ENCODE peak calls at places on chromosomes 4 and X, in nine cellular contexts. One of them, this sample, is unnamed.

GRCh38 chr4:156642161-156642560 is 329.4 kb downstream of the PDGFC start:
- DNase-seq in HL-60: no peak
- DNase-seq in HCT116: no peak
- DNase-seq in K562: no peak
- DNase-seq in A549: no peak
- DNase-seq in GM23338: no peak
- DNase-seq in GM12878: no peak
- DNase-seq in SK-N-SH: no peak
- DNase-seq in HepG2: no peak
- DNase-seq in this sample: no peak

GRCh38 chr4:111011458-111011857 is 388.6 kb upstream of the PITX2 start:
- DNase-seq in HL-60: no peak
- DNase-seq in HCT116: no peak
- DNase-seq in K562: no peak
- DNase-seq in A549: no peak
- DNase-seq in GM23338: peak; percentile 12
- DNase-seq in GM12878: no peak
- DNase-seq in SK-N-SH: no peak
- DNase-seq in HepG2: no peak
- DNase-seq in this sample: no peak

GRCh38 chr4:40521957-40522356 is 107.7 kb downstream of the RBM47 start:
- DNase-seq in HL-60: no peak
- DNase-seq in HCT116: no peak
- DNase-seq in K562: no peak
- DNase-seq in A549: no peak
- DNase-seq in GM23338: no peak
- DNase-seq in GM12878: no peak
- DNase-seq in SK-N-SH: no peak
- DNase-seq in HepG2: no peak
- DNase-seq in this sample: no peak

GRCh38 chr4:36218121-36218520 is 26.2 kb downstream of the ARAP2 start:
- DNase-seq in HL-60: no peak
- DNase-seq in HCT116: no peak
- DNase-seq in K562: no peak
- DNase-seq in A549: no peak
- DNase-seq in GM23338: no peak
- DNase-seq in GM12878: no peak
- DNase-seq in SK-N-SH: no peak
- DNase-seq in HepG2: no peak
- DNase-seq in this sample: no peak

GRCh38 chr4:151313306-151314028 is 11.9 kb downstream of the SH3D19 start:
- DNase-seq in HL-60: no peak
- DNase-seq in HCT116: no peak
- DNase-seq in K562: no peak
- DNase-seq in A549: no peak
- DNase-seq in GM23338: no peak
- DNase-seq in GM12878: no peak
- DNase-seq in SK-N-SH: no peak
- DNase-seq in HepG2: peak; percentile 18
- DNase-seq in this sample: no peak

GRCh38 chrX:97547873-97548578 is 664.3 kb downstream of the RPA4 start:
- DNase-seq in HL-60: no peak
- DNase-seq in HCT116: peak; percentile 2
- DNase-seq in K562: no peak
- DNase-seq in A549: no peak
- DNase-seq in GM23338: no peak
- DNase-seq in GM12878: no peak
- DNase-seq in SK-N-SH: peak; percentile 2
- DNase-seq in HepG2: peak; percentile 20
- DNase-seq in this sample: no peak

GRCh38 chrX:41655631-41656030 is 33.1 kb upstream of the GPR34 start:
- DNase-seq in HL-60: no peak
- DNase-seq in HCT116: no peak
- DNase-seq in K562: no peak
- DNase-seq in A549: peak; percentile 0
- DNase-seq in GM23338: no peak
- DNase-seq in GM12878: no peak
- DNase-seq in SK-N-SH: no peak
- DNase-seq in HepG2: no peak
- DNase-seq in this sample: no peak

GRCh38 chr4:26574563-26574962 is 9.3 kb upstream of the TBC1D19 start:
- DNase-seq in HL-60: no peak
- DNase-seq in HCT116: no peak
- DNase-seq in K562: no peak
- DNase-seq in A549: no peak
- DNase-seq in GM23338: peak; percentile 24
- DNase-seq in GM12878: no peak
- DNase-seq in SK-N-SH: no peak
- DNase-seq in HepG2: no peak
- DNase-seq in this sample: no peak

GRCh38 chrX:55710701-55711100 is 6.8 kb upstream of the RRAGB start:
- DNase-seq in HL-60: no peak
- DNase-seq in HCT116: no peak
- DNase-seq in K562: no peak
- DNase-seq in A549: peak; percentile 9
- DNase-seq in GM23338: no peak
- DNase-seq in GM12878: no peak
- DNase-seq in SK-N-SH: no peak
- DNase-seq in HepG2: no peak
- DNase-seq in this sample: no peak

GRCh38 chrX:151901821-151902220 is 10.9 kb upstream of the MAGEA4 start:
- DNase-seq in HL-60: no peak
- DNase-seq in HCT116: no peak
- DNase-seq in K562: no peak
- DNase-seq in A549: no peak
- DNase-seq in GM23338: no peak
- DNase-seq in GM12878: no peak
- DNase-seq in SK-N-SH: no peak
- DNase-seq in HepG2: no peak
- DNase-seq in this sample: no peak

GRCh38 chr4:152257601-152258066 is 278.3 kb downstream of the FBXW7 start:
- DNase-seq in HL-60: no peak
- DNase-seq in HCT116: no peak
- DNase-seq in K562: no peak
- DNase-seq in A549: no peak
- DNase-seq in GM23338: peak; percentile 24
- DNase-seq in GM12878: no peak
- DNase-seq in SK-N-SH: no peak
- DNase-seq in HepG2: peak; percentile 4
- DNase-seq in this sample: no peak

GRCh38 chrX:14528629-14529287 is 578 bp upstream of the GLRA2 start:
- DNase-seq in HL-60: peak; percentile 56
- DNase-seq in HCT116: peak; percentile 13
- DNase-seq in K562: peak; percentile 23
- DNase-seq in A549: peak; percentile 61
- DNase-seq in GM23338: peak; percentile 76
- DNase-seq in GM12878: peak; percentile 4
- DNase-seq in SK-N-SH: peak; percentile 27
- DNase-seq in HepG2: peak; percentile 10
- DNase-seq in this sample: peak; percentile 2

GRCh38 chrX:14533867-14534266 is 4.5 kb downstream of the GLRA2 start:
- DNase-seq in HL-60: no peak
- DNase-seq in HCT116: no peak
- DNase-seq in K562: no peak
- DNase-seq in A549: no peak
- DNase-seq in GM23338: no peak
- DNase-seq in GM12878: no peak
- DNase-seq in SK-N-SH: no peak
- DNase-seq in HepG2: no peak
- DNase-seq in this sample: no peak

GRCh38 chrX:14529288-14529989 is at the start of gene GLRA2:
- DNase-seq in HL-60: no peak
- DNase-seq in HCT116: no peak
- DNase-seq in K562: no peak
- DNase-seq in A549: peak; percentile 1
- DNase-seq in GM23338: peak; percentile 76
- DNase-seq in GM12878: no peak
- DNase-seq in SK-N-SH: no peak
- DNase-seq in HepG2: peak; percentile 1
- DNase-seq in this sample: no peak
- TF ChIP-seq REST in HL-60: peak; percentile 91
- TF ChIP-seq REST in HCT116: peak; percentile 57
- TF ChIP-seq REST in K562: peak; percentile 52
- TF ChIP-seq REST in A549: peak; percentile 84
- TF ChIP-seq REST in GM23338: peak; percentile 82
- TF ChIP-seq REST in GM12878: peak; percentile 90
- TF ChIP-seq REST in SK-N-SH: peak; percentile 95
- TF ChIP-seq REST in HepG2: peak; percentile 94
- TF ChIP-seq REST in this sample: peak; percentile 74

DNA sequence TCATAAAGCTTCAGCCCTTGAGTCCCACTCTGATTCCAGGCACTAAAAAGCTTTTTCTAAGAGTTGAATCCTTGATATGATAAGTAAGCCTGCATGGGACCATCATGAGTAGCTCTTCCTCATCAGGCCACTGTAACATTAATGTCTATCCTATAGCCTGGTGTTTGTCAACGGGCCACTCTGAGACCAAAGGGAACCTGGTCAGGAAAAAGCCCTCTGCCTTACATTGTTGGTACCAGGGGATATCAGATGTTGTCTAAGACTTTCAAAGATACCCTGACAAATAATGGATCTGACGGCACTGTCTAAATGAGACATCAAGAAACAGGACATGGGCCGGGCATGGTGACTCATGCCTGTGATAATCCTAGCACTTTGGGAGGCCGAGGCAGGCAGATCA is 26.1 kb downstream of the TBC1D9 start:
- DNase-seq in HL-60: no peak
- DNase-seq in HCT116: no peak
- DNase-seq in K562: no peak
- DNase-seq in A549: no peak
- DNase-seq in GM23338: no peak
- DNase-seq in GM12878: no peak
- DNase-seq in SK-N-SH: no peak
- DNase-seq in HepG2: no peak
- DNase-seq in this sample: no peak
- TF ChIP-seq REST in HL-60: no peak
- TF ChIP-seq REST in HCT116: no peak
- TF ChIP-seq REST in K562: no peak
- TF ChIP-seq REST in A549: no peak
- TF ChIP-seq REST in GM23338: no peak
- TF ChIP-seq REST in GM12878: no peak
- TF ChIP-seq REST in SK-N-SH: no peak
- TF ChIP-seq REST in HepG2: no peak
- TF ChIP-seq REST in this sample: no peak

DNA sequence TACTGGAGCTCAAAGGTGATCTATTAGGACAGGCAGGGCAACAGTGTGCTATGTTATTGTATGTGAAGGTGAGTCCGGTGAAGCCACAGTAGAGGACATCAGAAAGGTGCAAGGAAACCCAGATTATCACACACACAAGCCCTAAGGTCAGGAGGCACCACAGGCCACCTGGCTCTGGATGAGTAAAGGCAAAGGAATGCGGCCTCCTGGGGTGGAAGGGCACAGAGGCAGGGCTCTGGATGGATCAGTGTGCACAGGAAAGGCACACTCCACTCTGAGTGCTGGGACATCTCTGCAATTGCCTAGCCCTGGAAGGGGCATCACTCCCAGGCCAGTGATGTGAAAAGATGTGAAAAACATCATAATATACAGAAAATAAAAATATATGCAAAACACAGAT is 683.5 kb downstream of the TRIML1 start:
- DNase-seq in HL-60: no peak
- DNase-seq in HCT116: peak; percentile 10
- DNase-seq in K562: no peak
- DNase-seq in A549: peak; percentile 18
- DNase-seq in GM23338: peak; percentile 76
- DNase-seq in GM12878: no peak
- DNase-seq in SK-N-SH: no peak
- DNase-seq in HepG2: no peak
- DNase-seq in this sample: no peak
- TF ChIP-seq REST in HL-60: no peak
- TF ChIP-seq REST in HCT116: no peak
- TF ChIP-seq REST in K562: no peak
- TF ChIP-seq REST in A549: no peak
- TF ChIP-seq REST in GM23338: no peak
- TF ChIP-seq REST in GM12878: no peak
- TF ChIP-seq REST in SK-N-SH: no peak
- TF ChIP-seq REST in HepG2: no peak
- TF ChIP-seq REST in this sample: no peak

GRCh38 chr4:113899260-113900177 is 79.9 kb downstream of the ARSJ start:
- DNase-seq in HL-60: no peak
- DNase-seq in HCT116: no peak
- DNase-seq in K562: no peak
- DNase-seq in A549: no peak
- DNase-seq in GM23338: no peak
- DNase-seq in GM12878: peak; percentile 45
- DNase-seq in SK-N-SH: no peak
- DNase-seq in HepG2: no peak
- DNase-seq in this sample: no peak
- TF ChIP-seq REST in HL-60: no peak
- TF ChIP-seq REST in HCT116: no peak
- TF ChIP-seq REST in K562: no peak
- TF ChIP-seq REST in A549: no peak
- TF ChIP-seq REST in GM23338: no peak
- TF ChIP-seq REST in GM12878: no peak
- TF ChIP-seq REST in SK-N-SH: no peak
- TF ChIP-seq REST in HepG2: no peak
- TF ChIP-seq REST in this sample: no peak

GRCh38 chr4:6768539-6768905 is 14.0 kb upstream of the KIAA0232 start:
- DNase-seq in HL-60: peak; percentile 73
- DNase-seq in HCT116: no peak
- DNase-seq in K562: no peak
- DNase-seq in A549: no peak
- DNase-seq in GM23338: no peak
- DNase-seq in GM12878: no peak
- DNase-seq in SK-N-SH: no peak
- DNase-seq in HepG2: no peak
- DNase-seq in this sample: no peak
- TF ChIP-seq REST in HL-60: no peak
- TF ChIP-seq REST in HCT116: no peak
- TF ChIP-seq REST in K562: no peak
- TF ChIP-seq REST in A549: no peak
- TF ChIP-seq REST in GM23338: no peak
- TF ChIP-seq REST in GM12878: no peak
- TF ChIP-seq REST in SK-N-SH: no peak
- TF ChIP-seq REST in HepG2: no peak
- TF ChIP-seq REST in this sample: no peak

DNA sequence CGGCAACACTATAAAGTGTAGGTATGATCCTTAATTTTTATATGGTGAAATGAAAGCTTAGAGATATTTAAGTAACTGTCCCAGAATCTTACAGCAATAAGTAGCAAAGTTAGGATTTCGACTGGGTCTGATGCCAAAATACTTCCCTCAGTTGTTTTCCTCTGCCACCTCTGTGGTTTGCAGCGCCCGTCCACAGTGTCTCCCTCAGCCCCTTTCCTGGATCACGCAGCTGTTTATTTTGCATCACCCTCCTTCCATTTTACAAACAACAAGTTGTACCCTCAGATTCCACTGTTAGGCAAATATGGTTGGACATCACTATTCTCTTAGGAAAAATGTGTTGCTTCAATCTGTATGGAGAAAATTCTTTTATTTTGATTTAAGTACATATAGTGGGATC is 56.1 kb downstream of the RAPGEF2 start:
- DNase-seq in HL-60: no peak
- DNase-seq in HCT116: no peak
- DNase-seq in K562: no peak
- DNase-seq in A549: no peak
- DNase-seq in GM23338: no peak
- DNase-seq in GM12878: no peak
- DNase-seq in SK-N-SH: no peak
- DNase-seq in HepG2: no peak
- DNase-seq in this sample: no peak
- TF ChIP-seq REST in HL-60: no peak
- TF ChIP-seq REST in HCT116: no peak
- TF ChIP-seq REST in K562: no peak
- TF ChIP-seq REST in A549: no peak
- TF ChIP-seq REST in GM23338: no peak
- TF ChIP-seq REST in GM12878: no peak
- TF ChIP-seq REST in SK-N-SH: no peak
- TF ChIP-seq REST in HepG2: no peak
- TF ChIP-seq REST in this sample: no peak

This sample was measured in Panc1.